ENCODE peak calls at places on chromosomes 6 and 20, in five cellular contexts. B is thyroid gland; K is CD8-positive, alpha-beta memory T cell; R is neural progenitor cell; M is A549. N is an unnamed sample.

GRCh38 chr6:130132286-130132701 is 90.5 kb downstream of the SAMD3 start:
- DNase-seq in R (no peak), M (no peak), B (no peak), K (peak), N (no peak)

GRCh38 chr6:28768187-28768913 is 155.4 kb downstream of the TRIM27 start:
- DNase-seq in R (no peak), K (no peak), B (no peak), M (no peak), N (no peak)

GRCh38 chr20:45358282-45359068 is 4.5 kb upstream of the SYS1 start:
- DNase-seq in M (no peak), K (no peak), B (peak), R (no peak), N (peak)

GRCh38 chr20:17885076-17885475 is 83.5 kb downstream of the SNX5 start:
- DNase-seq in M (no peak), K (no peak), R (no peak), B (no peak), N (no peak)

GRCh38 chr6:56528412-56528841 is 114.3 kb downstream of the DST start:
- DNase-seq in R (no peak), M (peak), B (no peak), K (no peak), N (no peak)

GRCh38 chr6:130466052-130466743 is 100.4 kb downstream of the TMEM200A start:
- DNase-seq in M (no peak), K (no peak), B (no peak), R (no peak), N (no peak)

GRCh38 chr6:163579880-163580295 is 165.4 kb downstream of the QKI start:
- DNase-seq in K (no peak), B (peak), R (peak), M (no peak), N (no peak)

GRCh38 chr20:47227119-47227518 is 129.4 kb downstream of the ZMYND8 start:
- DNase-seq in M (no peak), R (no peak), B (no peak), K (no peak), N (no peak)

GRCh38 chr6:139027620-139028182 is 844 bp upstream of the ABRACL start:
- DNase-seq in B (peak), K (peak), R (peak), M (no peak), N (no peak)

GRCh38 chr20:57274846-57275245 is 8.4 kb upstream of the BMP7 start:
- DNase-seq in R (no peak), B (no peak), K (no peak), M (no peak), N (no peak)

GRCh38 chr6:32752580-32752979 is 10.8 kb downstream of the HLA-DQB2 start:
- DNase-seq in M (no peak), B (no peak), R (no peak), K (no peak), N (no peak)

GRCh38 chr6:136209496-136209895 is 40.6 kb downstream of the MTFR2 start:
- DNase-seq in B (no peak), M (no peak), R (no peak), K (no peak), N (no peak)

GRCh38 chr6:156021746-156022396 is 566.2 kb upstream of the NOX3 start:
- DNase-seq in M (no peak), B (no peak), K (no peak), R (no peak), N (no peak)

GRCh38 chr20:59326188-59326587 is 25.8 kb downstream of the EDN3 start:
- DNase-seq in M (no peak), R (no peak), B (no peak), K (no peak), N (no peak)

GRCh38 chr6:111631018-111631417 is 25.3 kb upstream of the TRAF3IP2 start:
- DNase-seq in R (no peak), B (no peak), K (no peak), M (no peak), N (no peak)

GRCh38 chr6:128600397-128600951 is 80.1 kb upstream of the PTPRK start:
- DNase-seq in B (no peak), R (no peak), K (no peak), M (peak), N (no peak)

GRCh38 chr6:2630362-2630761 is 120.4 kb downstream of the MYLK4 start:
- DNase-seq in M (peak), K (no peak), B (no peak), R (no peak), N (peak)

GRCh38 chr6:121999458-122000065 is 399.9 kb upstream of the HSF2 start:
- DNase-seq in B (no peak), R (no peak), K (no peak), M (no peak), N (no peak)

GRCh38 chr6:122220254-122220653 is 179.2 kb upstream of the HSF2 start:
- DNase-seq in K (no peak), B (no peak), R (no peak), M (no peak), N (no peak)

GRCh38 chr6:134508862-134509498 is 191.1 kb upstream of the SGK1 start:
- DNase-seq in M (no peak), B (no peak), R (no peak), K (no peak), N (no peak)

GRCh38 chr20:22827916-22828315 is 207.2 kb upstream of the SSTR4 start:
- DNase-seq in R (no peak), M (no peak), B (no peak), K (no peak), N (no peak)

GRCh38 chr6:39061182-39061581 is 12.6 kb downstream of the GLP1R start:
- DNase-seq in M (no peak), K (no peak), R (no peak), B (no peak), N (no peak)

GRCh38 chr6:54717849-54718455 is 128.6 kb upstream of the FAM83B start:
- DNase-seq in K (peak), M (peak), B (peak), R (peak), N (no peak)

GRCh38 chr6:1527098-1527497 is 82.6 kb upstream of the FOXC1 start:
- DNase-seq in R (peak), B (peak), M (no peak), K (peak), N (no peak)

GRCh38 chr20:63009988-63010769 is 3.4 kb upstream of the BHLHE23 start:
- DNase-seq in B (no peak), M (no peak), K (peak), R (no peak), N (no peak)

GRCh38 chr20:19024296-19025035 is 188.0 kb upstream of the SLC24A3 start:
- DNase-seq in R (no peak), K (no peak), M (no peak), B (no peak), N (no peak)

GRCh38 chr6:151765444-151765886 is 42.0 kb upstream of the ESR1 start:
- DNase-seq in K (peak), R (peak), B (peak), M (peak), N (no peak)

GRCh38 chr20:23296841-23297701 is 53.5 kb upstream of the NXT1 start:
- DNase-seq in K (no peak), B (no peak), M (no peak), R (peak), N (peak)

GRCh38 chr6:90079555-90080490 is 185.6 kb downstream of the GJA10 start:
- DNase-seq in R (no peak), M (no peak), B (no peak), K (peak), N (no peak)

GRCh38 chr20:47927944-47928343 is 142.7 kb upstream of the SULF2 start:
- DNase-seq in B (no peak), K (no peak), R (no peak), M (no peak), N (no peak)

GRCh38 chr20:17533396-17533795 is 2.2 kb upstream of the BFSP1 start:
- DNase-seq in M (peak), K (no peak), R (peak), B (no peak), N (no peak)

GRCh38 chr6:4172368-4172767 is 37.0 kb upstream of the ECI2 start:
- DNase-seq in R (no peak), K (no peak), B (no peak), M (no peak), N (no peak)

GRCh38 chr6:7243188-7243942 is 69.6 kb downstream of the SSR1 start:
- DNase-seq in M (peak), K (peak), B (peak), R (peak), N (no peak)
- H3K27ac ChIP-seq in M (peak), K (no peak), B (peak), R (no peak), N (no peak)

GRCh38 chr20:3224681-3225421 is 14.1 kb downstream of the SLC4A11 start:
- DNase-seq in B (no peak), R (no peak), M (no peak), K (no peak), N (no peak)
- H3K27ac ChIP-seq in B (peak), R (no peak), M (peak), K (no peak), N (no peak)

DNA sequence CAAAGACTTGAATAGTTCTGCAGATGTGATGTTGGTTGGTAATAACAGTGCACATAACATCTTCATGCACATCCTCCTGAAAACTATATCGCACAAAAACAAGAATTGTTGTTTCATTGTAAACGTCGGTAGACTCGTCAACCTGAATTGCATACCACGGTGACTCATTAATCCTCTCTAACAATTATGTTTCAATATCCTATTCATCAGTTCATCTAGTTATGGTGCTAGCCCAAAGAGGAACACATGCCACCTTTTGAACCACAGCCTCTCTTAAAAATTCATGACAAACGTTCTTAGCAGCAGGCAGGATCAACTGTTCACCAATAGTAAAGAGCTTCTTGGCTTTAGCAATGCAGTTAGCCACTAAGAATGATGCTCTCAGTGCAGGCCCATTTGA is 25.0 kb downstream of the CRYBG1 start:
- DNase-seq in K (no peak), B (no peak), R (no peak), M (no peak), N (no peak)
- H3K27ac ChIP-seq in K (no peak), B (no peak), R (no peak), M (no peak), N (no peak)

GRCh38 chr6:158050107-158050735 is 68.6 kb downstream of the SYNJ2 start:
- DNase-seq in K (no peak), B (no peak), M (no peak), R (no peak), N (no peak)
- H3K27ac ChIP-seq in K (no peak), B (no peak), M (peak), R (no peak), N (no peak)

GRCh38 chr6:34035161-34035560 is 110.7 kb downstream of the GRM4 start:
- DNase-seq in R (no peak), K (no peak), M (no peak), B (no peak), N (no peak)
- H3K27ac ChIP-seq in R (no peak), K (no peak), M (no peak), B (no peak), N (no peak)

GRCh38 chr6:26553264-26553738 is 15.1 kb downstream of the HMGN4 start:
- DNase-seq in B (peak), K (peak), M (no peak), R (peak), N (no peak)

GRCh38 chr6:26553739-26554668 is 15.8 kb downstream of the HMGN4 start:
- DNase-seq in R (peak), K (peak), M (no peak), B (peak), N (peak)

GRCh38 chr6:26552640-26553189 is 14.5 kb downstream of the HMGN4 start:
- DNase-seq in K (no peak), B (no peak), R (peak), M (no peak), N (no peak)

GRCh38 chr6:26552205-26552604 is 14.0 kb downstream of the HMGN4 start:
- DNase-seq in B (no peak), R (no peak), M (no peak), K (no peak), N (no peak)

DNA sequence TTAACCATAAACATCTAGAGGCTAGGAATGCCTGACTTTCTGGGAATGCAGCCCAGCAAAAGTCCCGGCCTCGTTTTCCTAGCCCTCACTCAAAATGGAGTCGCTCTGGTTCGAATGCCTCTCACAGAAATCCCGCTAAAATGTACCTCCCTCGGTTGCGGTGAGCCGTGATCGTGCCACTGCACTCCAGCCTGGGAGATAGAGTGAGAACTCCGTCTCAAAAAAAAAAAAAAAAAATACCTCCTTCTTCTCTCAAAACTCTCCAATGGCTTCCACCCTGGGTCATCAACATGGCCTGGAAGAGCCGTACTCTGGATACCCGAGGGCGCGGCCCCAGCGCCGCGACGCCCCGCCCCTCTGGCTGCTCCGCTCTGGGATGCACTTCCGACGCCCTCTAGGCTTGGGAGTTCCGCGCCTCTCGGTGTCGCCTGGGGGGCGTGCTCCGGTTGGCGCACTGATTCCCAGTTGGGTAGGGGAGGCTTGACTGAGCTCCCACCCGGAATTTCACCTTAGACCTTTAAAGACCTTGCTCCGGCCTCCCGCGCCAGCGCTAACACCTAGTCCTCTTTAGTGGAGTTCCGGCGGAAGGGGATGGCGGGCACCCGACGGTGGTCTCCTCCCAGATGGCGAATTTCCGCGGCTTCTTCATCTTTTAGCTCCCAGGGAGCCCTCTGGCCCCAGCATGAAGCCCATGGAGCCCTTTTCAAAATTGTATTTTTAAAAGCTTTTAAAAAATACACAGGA is 12.3 kb downstream of the HMGN4 start:
- DNase-seq in M (no peak), B (peak), K (peak), R (peak), N (no peak)
- H3K27ac ChIP-seq in M (peak), B (no peak), K (no peak), R (no peak), N (no peak)

GRCh38 chr6:12134991-12135390 is 122.9 kb downstream of the HIVEP1 start:
- DNase-seq in M (no peak), B (no peak), K (no peak), R (no peak), N (no peak)

GRCh38 chr6:12136905-12137304 is 124.8 kb downstream of the HIVEP1 start:
- DNase-seq in K (no peak), B (no peak), R (no peak), M (no peak), N (no peak)

GRCh38 chr6:12138377-12138776 is 126.3 kb downstream of the HIVEP1 start:
- DNase-seq in B (no peak), M (no peak), R (no peak), K (peak), N (no peak)

GRCh38 chr6:12138936-12139335 is 126.8 kb downstream of the HIVEP1 start:
- DNase-seq in R (no peak), B (no peak), K (no peak), M (no peak), N (no peak)

DNA sequence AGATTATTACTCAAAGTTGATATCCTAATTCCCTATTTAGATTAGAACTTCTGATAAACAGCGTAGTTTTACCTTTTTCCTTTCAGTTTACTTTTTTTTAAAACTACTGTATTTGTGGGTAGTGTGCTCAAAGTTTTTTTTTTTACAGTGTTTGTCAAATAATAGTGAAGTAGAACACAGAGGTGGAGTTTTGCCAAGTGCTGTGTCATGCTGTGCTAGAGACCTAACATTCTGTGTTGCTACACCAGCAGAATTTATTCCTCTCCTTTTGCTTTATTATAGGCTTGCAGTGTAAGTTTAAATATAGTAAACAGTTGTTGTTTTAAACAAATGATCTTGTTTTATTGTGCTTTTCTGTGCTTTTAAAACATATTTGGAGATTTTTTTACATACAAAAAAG is 125.4 kb downstream of the HIVEP1 start:
- DNase-seq in M (no peak), B (peak), K (no peak), R (no peak), N (no peak)
- H3K27ac ChIP-seq in M (peak), B (no peak), K (no peak), R (no peak), N (no peak)

GRCh38 chr20:32664352-32665159 is 9.2 kb downstream of the C20orf203 start:
- DNase-seq in R (no peak), B (no peak), M (no peak), K (no peak), N (no peak)
- H3K27ac ChIP-seq in R (no peak), B (no peak), M (peak), K (peak), N (no peak)

DNA sequence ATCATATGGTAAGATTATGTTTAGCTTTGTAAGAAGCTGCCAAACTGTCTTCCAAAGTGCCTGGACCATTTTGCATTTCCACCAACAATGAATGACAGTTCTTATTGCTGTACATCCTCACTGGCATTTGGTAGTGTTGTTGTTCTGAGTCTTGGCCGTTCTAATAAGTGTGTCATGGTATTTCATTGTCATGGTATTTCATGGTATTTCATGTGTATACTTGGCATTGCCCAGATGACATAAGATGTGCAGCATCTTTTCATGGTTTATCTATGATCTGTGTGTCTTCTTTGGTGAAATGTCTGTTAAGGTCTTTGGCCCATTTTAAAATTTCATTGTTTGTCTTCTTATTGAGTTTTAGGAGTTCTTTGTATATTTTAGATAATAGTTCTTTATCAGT is 224.4 kb downstream of the BCAS1 start:
- DNase-seq in K (no peak), B (no peak), R (no peak), M (no peak), N (no peak)
- H3K27ac ChIP-seq in K (no peak), B (no peak), R (no peak), M (peak), N (no peak)

GRCh38 chr6:168415149-168415992 is 25.6 kb upstream of the SMOC2 start:
- DNase-seq in M (no peak), K (no peak), B (peak), R (no peak), N (peak)
- H3K27ac ChIP-seq in M (no peak), K (no peak), B (no peak), R (no peak), N (no peak)

N was measured in coronary artery.